ENCODE peak calls at places on chromosomes 6 and 20, in five cellular contexts. One of them, this sample, is unnamed.

GRCh38 chr6:157099912-157100593 is 223.3 kb downstream of the TMEM242 start:
- DNase-seq in WTC11: no peak
- DNase-seq in IMR-90: no peak
- DNase-seq in ovary: no peak
- DNase-seq in epithelial cell of esophagus: no peak
- DNase-seq in this sample: no peak

GRCh38 chr6:143241110-143241509 is 180.4 kb downstream of the AIG1 start:
- DNase-seq in epithelial cell of esophagus: peak
- DNase-seq in IMR-90: no peak
- DNase-seq in WTC11: no peak
- DNase-seq in ovary: peak
- DNase-seq in this sample: no peak

GRCh38 chr6:34352305-34352937 is 40.0 kb downstream of the NUDT3 start:
- DNase-seq in IMR-90: peak
- DNase-seq in epithelial cell of esophagus: no peak
- DNase-seq in ovary: no peak
- DNase-seq in WTC11: no peak
- DNase-seq in this sample: no peak

GRCh38 chr6:134594881-134595280 is 277.0 kb upstream of the SGK1 start:
- DNase-seq in IMR-90: no peak
- DNase-seq in WTC11: no peak
- DNase-seq in epithelial cell of esophagus: no peak
- DNase-seq in ovary: no peak
- DNase-seq in this sample: no peak

GRCh38 chr20:48364055-48364454 is 463.7 kb downstream of the PREX1 start:
- DNase-seq in epithelial cell of esophagus: no peak
- DNase-seq in IMR-90: no peak
- DNase-seq in WTC11: no peak
- DNase-seq in ovary: no peak
- DNase-seq in this sample: no peak

GRCh38 chr20:2470051-2470431 is 548 bp downstream of the SNRPB start:
- DNase-seq in ovary: no peak
- DNase-seq in epithelial cell of esophagus: peak
- DNase-seq in IMR-90: peak
- DNase-seq in WTC11: no peak
- DNase-seq in this sample: peak

GRCh38 chr6:136783495-136784270 is 8.6 kb downstream of the MAP3K5 start:
- DNase-seq in IMR-90: no peak
- DNase-seq in ovary: no peak
- DNase-seq in epithelial cell of esophagus: no peak
- DNase-seq in WTC11: no peak
- DNase-seq in this sample: no peak

GRCh38 chr6:33175436-33176069 is 16.7 kb downstream of the COL11A2 start:
- DNase-seq in WTC11: no peak
- DNase-seq in ovary: no peak
- DNase-seq in IMR-90: no peak
- DNase-seq in epithelial cell of esophagus: no peak
- DNase-seq in this sample: no peak

GRCh38 chr6:137044366-137045220 is at the start of gene IL20RA:
- DNase-seq in IMR-90: no peak
- DNase-seq in epithelial cell of esophagus: no peak
- DNase-seq in WTC11: peak
- DNase-seq in ovary: peak
- DNase-seq in this sample: peak

GRCh38 chr6:7819641-7820040 is 90.9 kb downstream of the TXNDC5 start:
- DNase-seq in IMR-90: peak
- DNase-seq in WTC11: no peak
- DNase-seq in epithelial cell of esophagus: no peak
- DNase-seq in ovary: no peak
- DNase-seq in this sample: no peak

GRCh38 chr6:164753517-164753916 is 555.9 kb downstream of the C6orf118 start:
- DNase-seq in IMR-90: no peak
- DNase-seq in epithelial cell of esophagus: peak
- DNase-seq in WTC11: no peak
- DNase-seq in ovary: no peak
- DNase-seq in this sample: no peak

GRCh38 chr6:167448378-167448777 is 123.5 kb downstream of the TTLL2 start:
- DNase-seq in ovary: no peak
- DNase-seq in WTC11: no peak
- DNase-seq in epithelial cell of esophagus: no peak
- DNase-seq in IMR-90: no peak
- DNase-seq in this sample: no peak

GRCh38 chr6:108811490-108811889 is 36.7 kb upstream of the ARMC2 start:
- DNase-seq in IMR-90: no peak
- DNase-seq in WTC11: no peak
- DNase-seq in ovary: no peak
- DNase-seq in epithelial cell of esophagus: no peak
- DNase-seq in this sample: no peak

GRCh38 chr6:17039266-17039665 is 62.6 kb upstream of the STMND1 start:
- DNase-seq in WTC11: no peak
- DNase-seq in IMR-90: no peak
- DNase-seq in epithelial cell of esophagus: peak
- DNase-seq in ovary: no peak
- DNase-seq in this sample: no peak

GRCh38 chr6:52620906-52621190 is 44.0 kb upstream of the TRAM2 start:
- DNase-seq in WTC11: no peak
- DNase-seq in ovary: no peak
- DNase-seq in epithelial cell of esophagus: no peak
- DNase-seq in IMR-90: no peak
- DNase-seq in this sample: no peak

GRCh38 chr6:52617087-52617486 is 40.2 kb upstream of the TRAM2 start:
- DNase-seq in IMR-90: no peak
- DNase-seq in ovary: no peak
- DNase-seq in WTC11: no peak
- DNase-seq in epithelial cell of esophagus: no peak
- DNase-seq in this sample: no peak

GRCh38 chr6:52620055-52620905 is 43.4 kb upstream of the TRAM2 start:
- DNase-seq in IMR-90: no peak
- DNase-seq in ovary: no peak
- DNase-seq in epithelial cell of esophagus: no peak
- DNase-seq in WTC11: no peak
- DNase-seq in this sample: no peak

GRCh38 chr6:52622810-52623209 is 46.0 kb upstream of the TRAM2 start:
- DNase-seq in ovary: no peak
- DNase-seq in IMR-90: no peak
- DNase-seq in epithelial cell of esophagus: no peak
- DNase-seq in WTC11: no peak
- DNase-seq in this sample: no peak
- TF ChIP-seq CTCF in ovary: no peak
- TF ChIP-seq CTCF in IMR-90: no peak
- TF ChIP-seq CTCF in epithelial cell of esophagus: no peak
- TF ChIP-seq CTCF in WTC11: no peak
- TF ChIP-seq CTCF in this sample: no peak

DNA sequence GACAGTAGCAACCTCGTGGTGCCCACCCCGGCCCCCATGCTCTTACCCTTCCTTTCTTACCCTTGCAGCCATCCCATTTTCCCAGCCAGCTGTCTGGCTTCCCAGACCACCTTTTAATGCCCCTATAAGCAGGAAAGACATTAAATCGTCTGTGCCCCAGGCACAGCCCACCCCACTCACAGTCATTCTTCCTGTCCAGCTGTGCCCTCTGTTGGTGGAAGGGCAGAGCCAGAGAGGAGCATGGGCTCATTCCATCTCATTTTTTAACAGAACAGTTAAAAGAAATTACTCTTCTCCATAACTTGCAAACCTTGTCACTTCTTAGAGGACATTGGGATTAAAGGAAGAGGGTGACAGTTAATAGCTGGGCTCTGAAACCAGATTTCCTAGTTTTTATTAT is 240.5 kb downstream of the NRN1 start:
- DNase-seq in IMR-90: no peak
- DNase-seq in WTC11: no peak
- DNase-seq in epithelial cell of esophagus: no peak
- DNase-seq in ovary: no peak
- DNase-seq in this sample: no peak
- TF ChIP-seq CTCF in IMR-90: peak
- TF ChIP-seq CTCF in WTC11: no peak
- TF ChIP-seq CTCF in epithelial cell of esophagus: peak
- TF ChIP-seq CTCF in ovary: no peak
- TF ChIP-seq CTCF in this sample: no peak

GRCh38 chr20:17287503-17287902 is 60.7 kb downstream of the PCSK2 start:
- DNase-seq in ovary: no peak
- DNase-seq in IMR-90: no peak
- DNase-seq in epithelial cell of esophagus: no peak
- DNase-seq in WTC11: peak
- DNase-seq in this sample: peak
- TF ChIP-seq CTCF in ovary: no peak
- TF ChIP-seq CTCF in IMR-90: peak
- TF ChIP-seq CTCF in epithelial cell of esophagus: peak
- TF ChIP-seq CTCF in WTC11: peak
- TF ChIP-seq CTCF in this sample: no peak

DNA sequence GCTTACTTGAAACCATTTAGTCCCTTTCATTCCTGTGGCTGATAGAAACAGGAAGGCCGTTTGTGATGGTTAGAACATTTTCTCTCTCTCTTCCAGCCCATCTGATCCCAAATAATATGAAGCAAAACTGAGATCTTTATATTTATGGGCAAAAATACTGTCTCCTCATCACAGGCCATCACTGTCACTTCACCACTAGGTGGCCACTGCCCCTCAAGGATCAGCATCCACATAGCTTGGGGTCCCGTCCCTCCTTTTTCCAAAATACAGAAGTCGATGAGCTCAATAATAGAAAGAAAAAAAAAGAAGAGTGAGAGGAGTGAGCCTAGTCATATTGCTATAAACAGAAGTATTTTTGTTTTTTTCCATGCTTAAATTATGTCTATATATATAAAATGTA is 46.4 kb upstream of the LAMP5 start:
- DNase-seq in WTC11: peak
- DNase-seq in IMR-90: no peak
- DNase-seq in epithelial cell of esophagus: no peak
- DNase-seq in ovary: no peak
- DNase-seq in this sample: peak
- TF ChIP-seq CTCF in WTC11: peak
- TF ChIP-seq CTCF in IMR-90: peak
- TF ChIP-seq CTCF in epithelial cell of esophagus: peak
- TF ChIP-seq CTCF in ovary: no peak
- TF ChIP-seq CTCF in this sample: peak

GRCh38 chr6:125587624-125588023 is 161.8 kb upstream of the HEY2 start:
- DNase-seq in ovary: no peak
- DNase-seq in epithelial cell of esophagus: no peak
- DNase-seq in WTC11: no peak
- DNase-seq in IMR-90: no peak
- DNase-seq in this sample: no peak

GRCh38 chr6:125586605-125587004 is 162.8 kb upstream of the HEY2 start:
- DNase-seq in epithelial cell of esophagus: peak
- DNase-seq in WTC11: no peak
- DNase-seq in IMR-90: no peak
- DNase-seq in ovary: no peak
- DNase-seq in this sample: no peak

GRCh38 chr6:125586074-125586473 is 163.4 kb upstream of the HEY2 start:
- DNase-seq in epithelial cell of esophagus: peak
- DNase-seq in IMR-90: peak
- DNase-seq in ovary: no peak
- DNase-seq in WTC11: no peak
- DNase-seq in this sample: no peak

GRCh38 chr6:125585470-125585869 is 164.0 kb upstream of the HEY2 start:
- DNase-seq in ovary: no peak
- DNase-seq in epithelial cell of esophagus: no peak
- DNase-seq in WTC11: no peak
- DNase-seq in IMR-90: no peak
- DNase-seq in this sample: no peak

DNA sequence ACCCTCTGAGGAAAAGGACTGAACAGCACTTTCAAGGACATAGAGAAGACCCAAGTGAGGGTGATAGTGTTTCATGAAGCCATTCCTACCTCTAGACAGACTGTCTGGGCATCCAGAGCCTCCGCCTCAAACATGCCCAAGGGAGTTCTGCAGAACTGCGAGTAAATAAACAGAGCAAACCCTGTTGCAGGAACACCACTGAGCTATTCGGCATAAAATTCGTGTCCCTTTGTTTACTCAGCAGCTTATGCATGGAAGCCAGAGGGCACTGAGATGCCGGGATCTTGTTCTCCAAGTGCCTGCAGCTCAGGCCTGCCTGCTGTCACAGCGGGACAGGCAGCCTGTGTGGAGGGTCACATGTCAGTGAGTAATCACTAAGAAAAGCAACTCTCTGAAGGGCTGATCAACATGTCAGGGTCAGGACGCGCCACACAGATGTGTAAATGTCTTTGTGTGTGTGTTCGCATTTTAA is 164.9 kb upstream of the HEY2 start:
- DNase-seq in ovary: no peak
- DNase-seq in IMR-90: peak
- DNase-seq in WTC11: peak
- DNase-seq in epithelial cell of esophagus: peak
- DNase-seq in this sample: peak
- TF ChIP-seq CTCF in ovary: no peak
- TF ChIP-seq CTCF in IMR-90: no peak
- TF ChIP-seq CTCF in WTC11: no peak
- TF ChIP-seq CTCF in epithelial cell of esophagus: peak
- TF ChIP-seq CTCF in this sample: no peak

GRCh38 chr6:111872521-111873177 is 603 bp downstream of the FYN start:
- DNase-seq in WTC11: peak
- DNase-seq in IMR-90: peak
- DNase-seq in ovary: peak
- DNase-seq in epithelial cell of esophagus: no peak
- DNase-seq in this sample: peak
- TF ChIP-seq CTCF in WTC11: no peak
- TF ChIP-seq CTCF in IMR-90: peak
- TF ChIP-seq CTCF in ovary: no peak
- TF ChIP-seq CTCF in epithelial cell of esophagus: no peak
- TF ChIP-seq CTCF in this sample: no peak

This sample was measured in nephron progenitor cell.